ENCODE peak calls at places on chromosomes 4 and X, in four cellular contexts. W is A549, T is right lobe of liver, I is right cardiac atrium. S is an unnamed sample.

GRCh38 chrX:153471663-153472280 is 1.4 kb upstream of the HAUS7 start:
- DNase-seq in W (no peak), T (no peak), I (no peak), S (no peak)

GRCh38 chr4:142567199-142567598 is 278.9 kb downstream of the INPP4B start:
- DNase-seq in W (peak; percentile 4), T (no peak), I (no peak), S (no peak)

GRCh38 chrX:13252726-13253125 is 67.1 kb downstream of the ATXN3L start:
- DNase-seq in W (no peak), T (no peak), I (no peak), S (no peak)

GRCh38 chr4:162793571-162793970 is 373.1 kb downstream of the NAF1 start:
- DNase-seq in W (no peak), T (no peak), I (no peak), S (no peak)

GRCh38 chr4:100061835-100062234 is 111.8 kb upstream of the H2AZ1 start:
- DNase-seq in W (no peak), T (no peak), I (no peak), S (no peak)

GRCh38 chr4:130044788-130045531 is 949.0 kb downstream of the C4orf33 start:
- DNase-seq in W (no peak), T (no peak), I (no peak), S (no peak)

GRCh38 chrX:10208953-10209352 is 52.2 kb downstream of the CLCN4 start:
- DNase-seq in W (no peak), T (no peak), I (no peak), S (no peak)

GRCh38 chr4:184617611-184618196 is 31.5 kb downstream of the CASP3 start:
- DNase-seq in W (no peak), T (no peak), I (peak; percentile 63), S (no peak)

GRCh38 chr4:26493461-26493860 is 3.2 kb upstream of the CCKAR start:
- DNase-seq in W (no peak), T (no peak), I (no peak), S (no peak)

DNA sequence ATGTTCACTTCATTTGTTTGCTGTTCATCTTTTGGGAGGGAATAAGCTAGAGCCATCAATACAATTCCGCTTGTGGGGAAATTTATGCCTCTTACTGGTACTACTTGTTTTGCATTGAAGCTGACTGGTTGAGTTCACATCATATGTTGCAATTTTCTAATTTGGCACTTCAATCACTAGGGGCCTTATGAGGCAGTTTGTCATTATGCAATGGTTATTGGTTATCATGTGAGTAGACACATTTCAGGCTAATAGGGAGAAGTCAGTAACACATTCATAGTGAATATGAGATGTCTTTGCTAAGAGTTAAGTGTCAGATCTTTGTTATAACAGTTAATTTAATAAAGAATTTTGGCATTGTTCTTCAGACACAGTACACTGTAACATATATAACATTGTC is 5.0 kb downstream of the RPL36A start:
- DNase-seq in W (no peak), T (no peak), I (no peak), S (no peak)
- H3K27ac ChIP-seq in W (no peak overlapping the region), T (no peak overlapping the region), I (no peak overlapping the region), S (no peak overlapping the region)

GRCh38 chrX:373641-374471 is 12.9 kb downstream of the PPP2R3B start:
- DNase-seq in W (peak; percentile 17), T (no peak), I (peak; percentile 74), S (peak; percentile 76)

GRCh38 chrX:372856-373640 is 13.7 kb downstream of the PPP2R3B start:
- DNase-seq in W (no peak), T (no peak), I (peak; percentile 48), S (no peak)

GRCh38 chrX:375181-376036 is 11.3 kb downstream of the PPP2R3B start:
- DNase-seq in W (no peak), T (no peak), I (no peak), S (peak; percentile 69)

GRCh38 chrX:371907-372306 is 14.8 kb downstream of the PPP2R3B start:
- DNase-seq in W (no peak), T (no peak), I (peak; percentile 20), S (no peak)

GRCh38 chrX:374566-374965 is 12.1 kb downstream of the PPP2R3B start:
- DNase-seq in W (no peak), T (no peak), I (peak; percentile 14), S (peak; percentile 68)
- H3K4me3 ChIP-seq in W (peak overlapping the region; percentile 50), T (no peak overlapping the region), I (peak overlapping the region; percentile 53), S (no peak overlapping the region)

GRCh38 chr4:153025402-153025801 is 89.3 kb downstream of the FHDC1 start:
- DNase-seq in W (no peak), T (no peak), I (no peak), S (no peak)

GRCh38 chr4:153022233-153022632 is 86.1 kb downstream of the FHDC1 start:
- DNase-seq in W (no peak), T (no peak), I (no peak), S (no peak)

GRCh38 chr4:153024466-153024865 is 88.3 kb downstream of the FHDC1 start:
- DNase-seq in W (no peak), T (no peak), I (no peak), S (no peak)

GRCh38 chr4:153026947-153027346 is 90.8 kb downstream of the FHDC1 start:
- DNase-seq in W (no peak), T (no peak), I (no peak), S (no peak)

DNA sequence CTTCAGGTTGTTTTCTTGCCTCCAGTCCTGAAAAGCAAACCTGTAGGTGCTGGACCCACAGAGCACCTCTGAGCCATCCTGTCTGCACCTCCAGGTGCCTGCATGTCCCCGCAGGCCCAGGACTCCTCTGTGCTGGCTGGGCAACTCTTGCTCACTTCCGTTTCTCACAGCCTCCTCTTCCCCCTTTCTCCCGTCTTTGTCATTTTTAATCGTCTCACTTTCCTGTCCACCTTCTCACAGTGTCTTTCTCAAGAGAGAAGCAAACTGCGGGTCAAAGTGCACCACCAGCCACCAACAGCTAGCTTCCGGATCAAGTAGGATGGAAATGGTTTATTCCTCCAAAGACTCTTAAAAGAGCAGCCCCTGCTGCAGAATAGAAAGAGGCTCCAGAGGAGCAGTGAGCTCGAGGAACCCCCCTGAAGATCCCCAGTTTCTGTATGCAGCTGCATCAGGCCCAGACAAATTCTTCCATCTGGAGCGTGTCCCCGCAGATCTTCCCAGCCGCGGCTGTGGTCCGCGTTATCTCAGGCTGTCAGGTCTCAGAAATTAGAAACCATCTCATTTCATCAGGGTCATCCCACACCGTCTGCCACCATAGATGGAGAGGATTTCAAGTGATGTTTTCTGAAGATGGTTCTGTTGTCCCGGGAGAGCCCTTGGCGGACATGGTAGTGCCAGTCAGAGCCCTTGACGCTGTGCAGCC is 87.7 kb downstream of the FHDC1 start:
- DNase-seq in W (no peak), T (no peak), I (no peak), S (no peak)
- H3K27ac ChIP-seq in W (no peak overlapping the region), T (no peak overlapping the region), I (no peak overlapping the region), S (peak overlapping the region; percentile 61)

GRCh38 chr4:182289809-182290208 is 46.6 kb downstream of the TENM3 start:
- DNase-seq in W (no peak), T (no peak), I (no peak), S (no peak)
- H3K4me3 ChIP-seq in W (no peak overlapping the region), T (no peak overlapping the region), I (no peak overlapping the region), S (no peak overlapping the region)

DNA sequence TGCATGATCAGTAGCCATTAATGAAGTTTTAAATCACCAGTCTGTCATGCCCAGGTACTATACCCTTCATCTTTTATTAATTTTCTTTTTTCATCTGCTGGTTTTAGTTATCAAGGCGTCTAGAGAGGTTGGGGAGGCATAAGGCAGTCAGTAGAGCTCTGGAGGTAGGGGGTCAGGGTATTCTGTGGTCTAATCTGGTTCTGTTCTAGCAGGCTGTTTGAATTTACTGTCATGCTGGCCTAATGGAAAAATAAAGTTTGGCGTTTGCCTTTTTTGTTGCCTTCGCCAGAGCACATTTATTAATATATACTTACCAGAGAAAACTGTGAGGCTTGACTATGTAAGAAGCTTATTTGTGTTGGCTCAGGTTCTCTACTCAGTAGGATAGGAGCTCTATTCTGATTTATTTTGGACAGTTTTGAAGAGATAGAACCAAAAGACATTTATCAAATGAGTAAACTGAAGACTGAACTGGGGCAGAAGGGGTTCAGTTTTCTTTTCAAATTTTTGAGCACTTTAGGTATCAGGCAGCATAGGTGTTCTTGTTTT is 46.9 kb downstream of the TMEM131L start:
- DNase-seq in W (no peak), T (no peak), I (no peak), S (no peak)
- H3K27ac ChIP-seq in W (peak overlapping the region; percentile 33), T (no peak overlapping the region), I (peak overlapping the region; percentile 19), S (peak overlapping the region; percentile 79)

GRCh38 chrX:2697306-2697705 is 6.2 kb downstream of the CD99 start:
- DNase-seq in W (no peak), T (no peak), I (no peak), S (no peak)
- H3K4me3 ChIP-seq in W (no peak overlapping the region), T (no peak overlapping the region), I (no peak overlapping the region), S (peak overlapping the region; percentile 0)

GRCh38 chrX:54246866-54247265 is 63.8 kb upstream of the FAM120C start:
- DNase-seq in W (no peak), T (no peak), I (no peak), S (no peak)
- H3K27ac ChIP-seq in W (no peak overlapping the region), T (no peak overlapping the region), I (no peak overlapping the region), S (no peak overlapping the region)

GRCh38 chrX:57905141-57905540 is 5.1 kb downstream of the ZXDA start:
- DNase-seq in W (no peak), T (no peak), I (no peak), S (no peak)
- H3K4me3 ChIP-seq in W (no peak overlapping the region), T (no peak overlapping the region), I (no peak overlapping the region), S (peak overlapping the region; percentile 9)